ENCODE peak calls at places on chromosomes 4 and X, in seven cellular contexts. T is G401; R is naive thymus-derived CD8-positive, alpha-beta T cell; W is amniotic epithelial cell; S is GM04504; Q is stimulated activated CD4-positive, alpha-beta T cell treated with anti-CD3 and anti-CD28 coated beads, Interleukin-4, amount 100 ng/mL, for 1 hour; H is HuH-7.5. E is an unnamed sample.

GRCh38 chrX:65537229-65537628 is 2.6 kb upstream of the LAS1L start:
- DNase-seq in T (no peak), R (no peak), W (no peak), S (no peak), Q (no peak), H (no peak), E (peak)

GRCh38 chr4:70903282-70903603 is 1.1 kb downstream of the MOB1B start:
- DNase-seq in T (peak), R (no peak), W (peak), S (no peak), Q (no peak), H (no peak), E (no peak)

GRCh38 chrX:70201732-70202131 is 24.4 kb downstream of the DGAT2L6 start:
- DNase-seq in T (no peak), R (no peak), W (no peak), S (no peak), Q (no peak), H (no peak), E (no peak)

GRCh38 chr4:160848901-160849735 is 1314.7 kb downstream of the FSTL5 start:
- DNase-seq in T (no peak), R (no peak), W (peak), S (no peak), Q (no peak), H (no peak), E (peak)

GRCh38 chrX:67787196-67787595 is 243.4 kb downstream of the AR start:
- DNase-seq in T (no peak), R (no peak), W (no peak), S (peak), Q (no peak), H (no peak), E (no peak)

GRCh38 chr4:55069248-55069647 is 56.1 kb downstream of the KDR start:
- DNase-seq in T (no peak), R (no peak), W (peak), S (no peak), Q (no peak), H (no peak), E (no peak)

GRCh38 chrX:107978707-107979307 is 3.4 kb downstream of the TEX13B start:
- DNase-seq in T (peak), R (peak), W (peak), S (peak), Q (no peak), H (no peak), E (no peak)

GRCh38 chr4:152935661-152936445 is at the start of gene FHDC1:
- DNase-seq in T (peak), R (no peak), W (no peak), S (no peak), Q (peak), H (peak), E (peak)

GRCh38 chr4:166279261-166279660 is 406.2 kb downstream of the TLL1 start:
- DNase-seq in T (no peak), R (no peak), W (no peak), S (no peak), Q (no peak), H (no peak), E (no peak)

GRCh38 chrX:153861147-153861546 is 24.8 kb downstream of the L1CAM start:
- DNase-seq in T (no peak), R (no peak), W (no peak), S (no peak), Q (no peak), H (no peak), E (no peak)

GRCh38 chr4:97498875-97499274 is 644.4 kb downstream of the STPG2 start:
- DNase-seq in T (no peak), R (no peak), W (peak), S (no peak), Q (no peak), H (no peak), E (no peak)

GRCh38 chr4:56158483-56158882 is 209.7 kb downstream of the CEP135 start:
- DNase-seq in T (no peak), R (no peak), W (no peak), S (no peak), Q (peak), H (no peak), E (no peak)

GRCh38 chr4:40227284-40227683 is 30.5 kb downstream of the RHOH start:
- DNase-seq in T (no peak), R (no peak), W (no peak), S (no peak), Q (peak), H (no peak), E (no peak)

GRCh38 chrX:132776486-132777210 is 181.8 kb downstream of the HS6ST2 start:
- DNase-seq in T (no peak), R (no peak), W (no peak), S (no peak), Q (no peak), H (no peak), E (no peak)

GRCh38 chrX:47815901-47816845 is 20.5 kb upstream of the ZNF81 start:
- DNase-seq in T (no peak), R (no peak), W (no peak), S (no peak), Q (no peak), H (no peak), E (no peak)

GRCh38 chrX:118726887-118727685 is at the start of gene IL13RA1:
- DNase-seq in T (peak), R (peak), W (peak), S (peak), Q (peak), H (peak), E (peak)

GRCh38 chr4:999863-1000425 is 6.7 kb upstream of the SLC26A1 start:
- DNase-seq in T (no peak), R (no peak), W (no peak), S (no peak), Q (no peak), H (no peak), E (no peak)

GRCh38 chr4:176538217-176538925 is 218.6 kb downstream of the SPCS3 start:
- DNase-seq in T (no peak), R (no peak), W (peak), S (peak), Q (no peak), H (no peak), E (no peak)

GRCh38 chrX:154317391-154318000 is 21.9 kb downstream of the TKTL1 start:
- DNase-seq in T (peak), R (peak), W (peak), S (no peak), Q (no peak), H (no peak), E (no peak)

GRCh38 chr4:154590329-154591006 is at the start of gene FGA:
- DNase-seq in T (no peak), R (no peak), W (no peak), S (no peak), Q (no peak), H (peak), E (no peak)

GRCh38 chr4:38605181-38605764 is 58.7 kb upstream of the KLF3 start:
- DNase-seq in T (no peak), R (no peak), W (no peak), S (no peak), Q (no peak), H (no peak), E (no peak)

GRCh38 chrX:13432376-13432775 is 112.5 kb upstream of the ATXN3L start:
- DNase-seq in T (no peak), R (no peak), W (peak), S (peak), Q (no peak), H (no peak), E (peak)

GRCh38 chr4:87476934-87477333 is 52.2 kb downstream of the SPARCL1 start:
- DNase-seq in T (no peak), R (no peak), W (no peak), S (no peak), Q (no peak), H (no peak), E (no peak)

GRCh38 chr4:88599298-88599697 is 7.0 kb downstream of the HERC3 start:
- DNase-seq in T (no peak), R (no peak), W (peak), S (no peak), Q (no peak), H (no peak), E (no peak)

GRCh38 chrX:78747471-78747870 is at the start of gene LPAR4:
- DNase-seq in T (no peak), R (no peak), W (no peak), S (no peak), Q (no peak), H (no peak), E (no peak)

GRCh38 chrX:125090046-125090445 is 229.6 kb upstream of the TEX13C start:
- DNase-seq in T (no peak), R (no peak), W (no peak), S (no peak), Q (no peak), H (no peak), E (no peak)

GRCh38 chr4:108881190-108881589 is 118.3 kb upstream of the ETNPPL start:
- DNase-seq in T (no peak), R (no peak), W (peak), S (peak), Q (no peak), H (no peak), E (no peak)

GRCh38 chrX:65528293-65528692 is 6.3 kb downstream of the LAS1L start:
- DNase-seq in T (no peak), R (no peak), W (no peak), S (no peak), Q (no peak), H (no peak), E (no peak)

GRCh38 chr4:130747842-130748241 is 1651.9 kb downstream of the C4orf33 start:
- DNase-seq in T (no peak), R (no peak), W (peak), S (no peak), Q (no peak), H (no peak), E (no peak)

GRCh38 chrX:108177321-108177990 is 85.9 kb downstream of the ATG4A start:
- DNase-seq in T (no peak), R (no peak), W (no peak), S (no peak), Q (no peak), H (no peak), E (no peak)

GRCh38 chr4:27016551-27016950 is 155.9 kb downstream of the STIM2 start:
- DNase-seq in T (no peak), R (no peak), W (no peak), S (no peak), Q (no peak), H (no peak), E (no peak)

GRCh38 chr4:126051709-126052424 is 737.1 kb downstream of the FAT4 start:
- DNase-seq in T (no peak), R (no peak), W (peak), S (peak), Q (no peak), H (no peak), E (peak)

GRCh38 chr4:36313687-36314086 is 32.3 kb downstream of the DTHD1 start:
- DNase-seq in T (no peak), R (no peak), W (no peak), S (no peak), Q (no peak), H (no peak), E (no peak)

GRCh38 chr4:82721819-82722423 is 76.7 kb downstream of the SCD5 start:
- DNase-seq in T (peak), R (peak), W (no peak), S (no peak), Q (peak), H (no peak), E (peak)

GRCh38 chrX:47497274-47497673 is 14.3 kb upstream of the ZNF41 start:
- DNase-seq in T (peak), R (no peak), W (peak), S (no peak), Q (no peak), H (no peak), E (peak)

GRCh38 chrX:107825698-107826285 is at the start of gene MID2:
- DNase-seq in T (peak), R (peak), W (peak), S (no peak), Q (peak), H (peak), E (peak)

GRCh38 chrX:54492340-54492739 is 3.7 kb downstream of the FGD1 start:
- DNase-seq in T (no peak), R (no peak), W (peak), S (no peak), Q (no peak), H (no peak), E (no peak)

GRCh38 chrX:107325467-107325866 is 119.1 kb downstream of the DNAAF6 start:
- DNase-seq in T (no peak), R (no peak), W (no peak), S (no peak), Q (no peak), H (no peak), E (no peak)

GRCh38 chr4:3123201-3123671 is 48.8 kb downstream of the HTT start:
- DNase-seq in T (no peak), R (no peak), W (peak), S (peak), Q (no peak), H (no peak), E (no peak)